ENCODE peak calls at places on chromosomes 11 and 22, in seven cellular contexts. F is activated CD8-positive, alpha-beta T cell treated with anti-CD3 and anti-CD28 coated beads for 36 hours; C is fibroblast of lung; G is kidney epithelial cell; B is nephron progenitor cell; S is bronchial epithelial cell; H is BJ. Y is an unnamed sample.

GRCh38 chr22:36352775-36353507 is 34.8 kb downstream of the MYH9 start:
- DNase-seq in B (no peak), G (no peak), H (no peak), F (peak), C (peak), S (no peak), Y (no peak)

GRCh38 chr11:73466643-73467042 is 90.4 kb downstream of the RELT start:
- DNase-seq in B (no peak), F (no peak), C (no peak), H (no peak), S (no peak), G (no peak), Y (no peak)

GRCh38 chr22:44782286-44782830 is 30.0 kb downstream of the ARHGAP8 start:
- DNase-seq in H (no peak), B (no peak), G (no peak), S (no peak), F (no peak), C (peak), Y (no peak)

GRCh38 chr11:34558673-34559072 is 45.1 kb upstream of the ELF5 start:
- DNase-seq in C (no peak), H (no peak), S (peak), F (no peak), G (no peak), B (no peak), Y (no peak)

GRCh38 chr11:96827164-96827563 is 437.4 kb downstream of the JRKL start:
- DNase-seq in B (peak), G (no peak), F (no peak), C (peak), S (peak), H (no peak), Y (no peak)

GRCh38 chr22:29555065-29555644 is 1.6 kb upstream of the THOC5 start:
- DNase-seq in H (peak), G (no peak), B (no peak), F (no peak), S (no peak), C (peak), Y (no peak)

GRCh38 chr11:116231540-116231939 is 541.2 kb downstream of the BUD13 start:
- DNase-seq in G (no peak), H (no peak), B (no peak), S (no peak), C (no peak), F (no peak), Y (no peak)

GRCh38 chr11:45154276-45154675 is 7.8 kb downstream of the PRDM11 start:
- DNase-seq in F (no peak), H (no peak), C (no peak), B (no peak), S (no peak), G (no peak), Y (no peak)

GRCh38 chr11:1943977-1944376 is 3.2 kb upstream of the MRPL23 start:
- DNase-seq in G (no peak), B (peak), F (peak), S (peak), H (no peak), C (no peak), Y (peak)

GRCh38 chr11:110174645-110175310 is 81.6 kb downstream of the ZC3H12C start:
- DNase-seq in F (no peak), G (no peak), B (no peak), H (no peak), S (peak), C (peak), Y (no peak)

GRCh38 chr11:70735976-70736375 is 337.6 kb downstream of the CTTN start:
- DNase-seq in G (no peak), S (no peak), H (no peak), F (no peak), B (no peak), C (no peak), Y (no peak)

GRCh38 chr11:118202599-118203422 is 22.0 kb downstream of the JAML start:
- DNase-seq in G (no peak), H (no peak), B (no peak), C (no peak), F (peak), S (no peak), Y (no peak)

GRCh38 chr11:944711-945470 is 19.2 kb downstream of the AP2A2 start:
- DNase-seq in H (no peak), B (no peak), C (peak), S (no peak), G (no peak), F (no peak), Y (no peak)

GRCh38 chr11:44304091-44305084 is 5.6 kb downstream of the ALX4 start:
- DNase-seq in C (no peak), G (no peak), F (peak), H (no peak), B (peak), S (no peak), Y (no peak)

GRCh38 chr11:130905512-130905911 is 10.8 kb downstream of the SNX19 start:
- DNase-seq in F (no peak), C (no peak), S (no peak), H (no peak), G (no peak), B (no peak), Y (no peak)

GRCh38 chr11:130902380-130902779 is 13.9 kb downstream of the SNX19 start:
- DNase-seq in S (no peak), F (no peak), C (no peak), H (no peak), G (no peak), B (no peak), Y (no peak)

GRCh38 chr11:130907229-130907628 is 9.1 kb downstream of the SNX19 start:
- DNase-seq in S (no peak), H (no peak), B (no peak), C (no peak), F (no peak), G (no peak), Y (no peak)

GRCh38 chr11:130906616-130907015 is 9.7 kb downstream of the SNX19 start:
- DNase-seq in G (no peak), B (no peak), F (no peak), C (no peak), S (no peak), H (no peak), Y (no peak)

GRCh38 chr11:130904380-130904779 is 11.9 kb downstream of the SNX19 start:
- DNase-seq in H (no peak), S (peak), G (no peak), C (peak), B (no peak), F (no peak), Y (no peak)
- TF ChIP-seq CTCF in H (peak), S (peak), G (peak), C (peak), B (no peak), F (no peak), Y (peak)

GRCh38 chr11:94876645-94877445 is 96.5 kb downstream of the CWC15 start:
- DNase-seq in S (peak), F (peak), B (peak), G (peak), C (peak), H (peak), Y (peak)
- TF ChIP-seq CTCF in S (peak), F (peak), B (no peak), G (peak), C (peak), H (peak), Y (peak)

DNA sequence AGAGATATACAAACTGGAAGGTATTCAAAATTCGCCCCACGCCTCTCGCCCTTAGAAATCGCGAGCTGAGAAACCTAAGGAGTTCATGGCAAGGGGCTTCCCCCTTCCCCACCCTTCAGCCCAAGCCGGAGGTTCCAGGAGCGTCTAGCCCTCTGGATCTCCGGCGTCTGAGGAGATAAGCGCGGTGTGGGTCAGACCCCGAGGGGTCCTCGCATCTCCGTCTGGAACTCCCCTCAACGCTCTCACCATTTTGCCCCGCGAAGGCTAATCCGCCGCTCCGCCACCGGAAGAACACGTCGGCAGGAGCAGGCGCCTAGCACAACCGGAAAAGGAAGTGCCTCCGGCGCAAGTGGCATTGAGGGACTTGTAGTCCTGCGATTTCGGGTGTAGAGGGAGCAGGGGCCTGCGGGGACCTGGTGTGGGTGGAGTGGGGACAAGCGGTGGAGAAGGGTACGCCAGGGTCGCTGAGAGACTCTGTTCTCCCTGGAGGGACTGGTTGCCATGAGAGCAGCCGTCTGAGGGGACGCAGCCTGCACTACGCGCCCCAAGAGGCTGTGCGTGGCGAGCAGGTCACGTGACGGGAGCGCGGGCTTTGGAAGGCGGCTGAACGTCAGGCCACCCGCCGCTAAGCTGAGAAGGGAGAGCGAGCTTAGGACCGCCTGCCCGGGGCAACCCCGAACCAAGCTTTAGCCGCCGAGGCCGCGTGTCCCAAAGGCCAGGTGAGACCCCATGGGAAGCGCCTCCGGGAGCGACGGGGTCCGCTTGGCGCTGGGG is at the start of the genes FEN1 and TMEM258:
- DNase-seq in G (peak), S (peak), B (peak), H (peak), C (peak), F (peak), Y (peak)
- TF ChIP-seq CTCF in G (no peak), S (peak), B (no peak), H (no peak), C (no peak), F (no peak), Y (no peak)

GRCh38 chr11:112113539-112114457 is 27.1 kb downstream of the SDHD start:
- DNase-seq in G (peak), B (peak), F (no peak), S (peak), H (no peak), C (peak), Y (peak)
- TF ChIP-seq CTCF in G (peak), B (peak), F (peak), S (peak), H (peak), C (peak), Y (peak)

GRCh38 chr11:11035331-11035730 is 177.5 kb upstream of the ZBED5 start:
- DNase-seq in H (no peak), C (no peak), S (no peak), G (no peak), F (no peak), B (no peak), Y (no peak)
- TF ChIP-seq CTCF in H (no peak), C (no peak), S (no peak), G (no peak), F (no peak), B (no peak), Y (no peak)

Y was measured in HFF-Myc.